ENCODE peak calls at places on chromosome 13, in nine cellular contexts. L, T, J, C, G, X, F, R and V are unnamed samples.

GRCh38 chr13:32086791-32087441 is 55.3 kb downstream of the FRY start:
- DNase-seq in R (no peak), C (no peak), L (no peak), X (no peak), T (no peak), F (no peak), G (no peak), J (no peak), V (no peak)

GRCh38 chr13:46307554-46307953 is 79.5 kb downstream of the RUBCNL start:
- DNase-seq in L (no peak), J (no peak), F (no peak), X (peak), R (no peak), G (peak), T (no peak), C (no peak), V (no peak)

GRCh38 chr13:48265217-48265815 is 32.3 kb downstream of the ITM2B start:
- DNase-seq in F (no peak), R (no peak), X (no peak), G (peak), J (no peak), C (no peak), L (no peak), T (no peak), V (no peak)

GRCh38 chr13:45368571-45368970 is 27.6 kb upstream of the TPT1 start:
- DNase-seq in F (no peak), J (no peak), R (no peak), L (no peak), X (no peak), C (no peak), T (no peak), G (no peak), V (no peak)

GRCh38 chr13:40787062-40787461 is 2.3 kb upstream of the SLC25A15 start:
- DNase-seq in L (no peak), J (no peak), X (no peak), G (no peak), C (no peak), F (no peak), T (no peak), R (no peak), V (no peak)

GRCh38 chr13:35988648-35989081 is 142.5 kb downstream of the DCLK1 start:
- DNase-seq in C (no peak), R (no peak), J (no peak), G (peak), X (peak), F (no peak), T (no peak), L (no peak), V (no peak)

GRCh38 chr13:112702983-112703379 is 13.1 kb downstream of the ATP11A start:
- DNase-seq in C (no peak), X (no peak), T (no peak), R (no peak), J (no peak), L (no peak), F (no peak), G (no peak), V (no peak)

GRCh38 chr13:108915095-108915633 is 285.8 kb downstream of the MYO16 start:
- DNase-seq in J (no peak), C (no peak), F (no peak), R (no peak), G (peak), X (peak), L (no peak), T (no peak), V (no peak)

GRCh38 chr13:40170091-40170490 is 496.4 kb downstream of the FOXO1 start:
- DNase-seq in C (no peak), T (no peak), L (no peak), G (no peak), F (no peak), X (no peak), R (no peak), J (no peak), V (no peak)

GRCh38 chr13:25971077-25971476 is 80.7 kb downstream of the SHISA2 start:
- DNase-seq in C (no peak), X (no peak), G (no peak), F (no peak), T (no peak), R (no peak), L (no peak), J (no peak), V (no peak)

GRCh38 chr13:48040059-48040458 is 2.5 kb downstream of the NUDT15 start:
- DNase-seq in L (no peak), C (no peak), X (no peak), F (no peak), J (no peak), T (no peak), G (no peak), R (no peak), V (no peak)

GRCh38 chr13:21576424-21576823 is 27.5 kb downstream of the MICU2 start:
- DNase-seq in G (no peak), C (no peak), J (no peak), X (no peak), R (no peak), F (no peak), T (no peak), L (no peak), V (no peak)

GRCh38 chr13:44719857-44720671 is 143.9 kb upstream of the TSC22D1 start:
- DNase-seq in J (no peak), F (no peak), T (no peak), R (no peak), L (no peak), X (peak), G (no peak), C (no peak), V (no peak)

GRCh38 chr13:44493213-44493812 is 82.8 kb downstream of the TSC22D1 start:
- DNase-seq in F (no peak), J (no peak), G (no peak), R (no peak), X (no peak), L (no peak), T (no peak), C (no peak), V (no peak)

GRCh38 chr13:88649855-88650254 is 978.7 kb downstream of the SLITRK5 start:
- DNase-seq in R (no peak), T (no peak), L (no peak), G (no peak), F (no peak), X (no peak), C (no peak), J (no peak), V (no peak)

GRCh38 chr13:95275322-95276118 is 25.7 kb downstream of the ABCC4 start:
- DNase-seq in R (no peak), X (peak), C (no peak), F (no peak), L (no peak), J (no peak), G (peak), T (no peak), V (no peak)

GRCh38 chr13:69683921-69684663 is 423.5 kb upstream of the ATXN8OS start:
- DNase-seq in C (no peak), X (no peak), J (no peak), G (no peak), T (peak), R (no peak), F (no peak), L (no peak), V (peak)

GRCh38 chr13:20159646-20160345 is 1.1 kb downstream of the GJA3 start:
- DNase-seq in X (no peak), C (no peak), J (no peak), G (peak), R (no peak), L (no peak), F (no peak), T (no peak), V (no peak)

GRCh38 chr13:43730642-43731041 is 56.1 kb downstream of the ENOX1 start:
- DNase-seq in R (no peak), T (no peak), L (no peak), G (no peak), F (no peak), C (no peak), J (no peak), X (peak), V (no peak)

GRCh38 chr13:44317752-44318550 is 55.7 kb upstream of the SERP2 start:
- DNase-seq in G (no peak), F (no peak), T (no peak), X (no peak), R (no peak), J (no peak), L (no peak), C (no peak), V (no peak)

GRCh38 chr13:40148742-40149141 is 493.3 kb downstream of the COG6 start:
- DNase-seq in C (no peak), G (no peak), R (no peak), L (no peak), J (no peak), T (no peak), F (no peak), X (no peak), V (no peak)

GRCh38 chr13:31887311-31887710 is 144.3 kb upstream of the FRY start:
- DNase-seq in L (no peak), T (no peak), F (no peak), C (no peak), R (no peak), X (peak), G (no peak), J (no peak), V (no peak)

GRCh38 chr13:23876265-23876664 is 12.9 kb downstream of the MIPEP start:
- DNase-seq in T (no peak), F (no peak), R (no peak), J (no peak), G (peak), X (peak), C (no peak), L (no peak), V (no peak)

GRCh38 chr13:68473834-68474326 is 1243.7 kb upstream of the PCDH9 start:
- DNase-seq in C (no peak), T (no peak), X (no peak), L (no peak), F (no peak), J (no peak), R (no peak), G (no peak), V (no peak)

GRCh38 chr13:25886438-25887214 is 165.2 kb downstream of the SHISA2 start:
- DNase-seq in C (no peak), R (no peak), X (peak), F (no peak), G (peak), T (no peak), L (no peak), J (no peak), V (no peak)

GRCh38 chr13:26425439-26426358 is 131.8 kb upstream of the WASF3 start:
- DNase-seq in G (no peak), R (no peak), F (no peak), X (no peak), T (no peak), J (no peak), L (no peak), C (no peak), V (no peak)

GRCh38 chr13:37816276-37816675 is 53.3 kb downstream of the TRPC4 start:
- DNase-seq in X (peak), C (no peak), L (no peak), G (no peak), R (no peak), T (no peak), J (no peak), F (no peak), V (no peak)

GRCh38 chr13:60397693-60398437 is 845 bp downstream of the TDRD3 start:
- DNase-seq in G (peak), T (peak), L (peak), F (peak), J (no peak), R (peak), C (peak), X (peak), V (no peak)

GRCh38 chr13:48155850-48156249 is 60.9 kb upstream of the MED4 start:
- DNase-seq in L (no peak), F (peak), J (no peak), X (peak), C (no peak), R (no peak), T (no peak), G (peak), V (no peak)

GRCh38 chr13:73961181-73961580 is 173.0 kb downstream of the KLF12 start:
- DNase-seq in T (no peak), F (no peak), X (no peak), C (no peak), G (no peak), R (no peak), J (no peak), L (no peak), V (no peak)

GRCh38 chr13:46667687-46668281 is 114.8 kb downstream of the LRCH1 start:
- DNase-seq in G (no peak), C (no peak), X (peak), T (no peak), L (no peak), J (no peak), R (no peak), F (no peak), V (no peak)

GRCh38 chr13:113736258-113736731 is 22.7 kb upstream of the TMEM255B start:
- DNase-seq in L (no peak), X (no peak), T (no peak), G (no peak), C (no peak), F (no peak), J (no peak), R (no peak), V (no peak)

GRCh38 chr13:110913911-110914292 is 967 bp downstream of the ANKRD10 start:
- DNase-seq in C (no peak), L (no peak), J (no peak), F (no peak), R (no peak), X (no peak), T (no peak), G (no peak), V (no peak)

GRCh38 chr13:91264484-91264883 is 83.0 kb upstream of the MIR17HG start:
- DNase-seq in R (no peak), G (no peak), C (no peak), J (no peak), T (no peak), L (no peak), F (no peak), X (no peak), V (no peak)

GRCh38 chr13:103876571-103876970 is 810.4 kb upstream of the SLC10A2 start:
- DNase-seq in J (no peak), R (no peak), F (no peak), C (no peak), G (no peak), T (no peak), X (no peak), L (no peak), V (no peak)

GRCh38 chr13:100382787-100383186 is 205.8 kb downstream of the GGACT start:
- DNase-seq in R (no peak), G (no peak), J (no peak), C (no peak), L (no peak), X (peak), T (no peak), F (no peak), V (no peak)

GRCh38 chr13:47420568-47420967 is 523.7 kb upstream of the HTR2A start:
- DNase-seq in R (no peak), F (no peak), J (no peak), T (no peak), G (no peak), X (no peak), L (no peak), C (no peak), V (no peak)

GRCh38 chr13:93953856-93954255 is 525.6 kb downstream of the DCT start:
- DNase-seq in R (no peak), G (no peak), C (no peak), X (peak), F (no peak), T (no peak), J (no peak), L (no peak), V (no peak)

GRCh38 chr13:72221276-72221962 is 354.4 kb upstream of the DACH1 start:
- DNase-seq in C (no peak), L (no peak), J (no peak), G (peak), X (peak), R (no peak), T (peak), F (no peak), V (no peak)